ENCODE peak calls at places on chromosomes 13 and 19, in five cellular contexts. H, F, S, K and A are unnamed samples.

GRCh38 chr13:93818345-93818744 is 591.7 kb downstream of the GPC6 start:
- DNase-seq in H (no peak), K (no peak), F (no peak), S (no peak), A (no peak)

GRCh38 chr13:113420833-113421600 is 32.3 kb downstream of the ADPRHL1 start:
- DNase-seq in F (no peak), S (no peak), H (no peak), K (no peak), A (no peak)

GRCh38 chr13:90867336-90867683 is 480.2 kb upstream of the MIR17HG start:
- DNase-seq in K (peak; percentile 57), F (peak; percentile 80), H (peak; percentile 27), S (peak; percentile 81), A (peak; percentile 64)

GRCh38 chr13:35848316-35848715 is 282.9 kb downstream of the DCLK1 start:
- DNase-seq in S (no peak), F (no peak), K (no peak), H (no peak), A (no peak)

GRCh38 chr19:48403606-48404005 is 10.1 kb downstream of the GRIN2D start:
- DNase-seq in H (peak; percentile 71), F (peak; percentile 61), K (peak; percentile 27), S (peak; percentile 76), A (no peak)

GRCh38 chr19:19554074-19555023 is 16.3 kb downstream of the CILP2 start:
- DNase-seq in F (peak; percentile 94), S (peak; percentile 47), H (peak; percentile 21), K (peak; percentile 72), A (no peak)

GRCh38 chr13:67950594-67950993 is 720.5 kb upstream of the PCDH9 start:
- DNase-seq in F (no peak), S (no peak), H (no peak), K (no peak), A (no peak)

GRCh38 chr19:15897738-15898276 is at the start of gene CYP4F2:
- DNase-seq in H (no peak), F (no peak), K (no peak), S (no peak), A (no peak)

GRCh38 chr19:23052349-23052748 is 49.4 kb upstream of the ZNF728 start:
- DNase-seq in S (no peak), K (peak; percentile 88), F (no peak), H (no peak), A (no peak)

GRCh38 chr19:55383789-55384575 is at the start of gene TMEM238:
- DNase-seq in F (peak; percentile 72), S (peak; percentile 75), K (peak; percentile 71), H (peak; percentile 70), A (peak; percentile 64)

GRCh38 chr19:50899549-50899948 is 11.6 kb downstream of the KLK4 start:
- DNase-seq in K (no peak), F (no peak), S (no peak), H (no peak), A (no peak)

GRCh38 chr13:106619688-106620555 is 52.0 kb upstream of the ARGLU1 start:
- DNase-seq in F (no peak), S (peak; percentile 62), K (peak; percentile 71), H (peak; percentile 69), A (peak; percentile 30)

GRCh38 chr13:36850790-36851438 is 31.9 kb downstream of the RFXAP start:
- DNase-seq in F (peak; percentile 82), K (peak; percentile 18), H (no peak), S (no peak), A (no peak)

GRCh38 chr19:53333071-53333465 is 481 bp upstream of the ZNF845 start:
- DNase-seq in F (no peak), K (peak; percentile 93), H (no peak), S (no peak), A (no peak)

GRCh38 chr19:497861-498590 is 1.7 kb downstream of the MADCAM1 start:
- DNase-seq in F (peak; percentile 63), S (no peak), H (no peak), K (no peak), A (no peak)

GRCh38 chr19:7658219-7658686 is 10.6 kb upstream of the RETN start:
- DNase-seq in H (no peak), K (no peak), F (no peak), S (no peak), A (no peak)

GRCh38 chr13:98484289-98485219 is 92.4 kb downstream of the STK24 start:
- DNase-seq in S (peak; percentile 99), H (peak; percentile 95), F (peak; percentile 73), K (peak; percentile 99), A (peak; percentile 61)

GRCh38 chr19:38989066-38989605 is 13.6 kb upstream of the FBXO17 start:
- DNase-seq in H (no peak), K (peak; percentile 9), F (peak; percentile 69), S (no peak), A (peak; percentile 58)

GRCh38 chr19:18833141-18833476 is 1.4 kb downstream of the UPF1 start:
- DNase-seq in K (peak; percentile 17), S (peak; percentile 34), H (no peak), F (no peak), A (no peak)

GRCh38 chr13:46106839-46107371 is 2.1 kb upstream of the CPB2 start:
- DNase-seq in F (no peak), K (peak; percentile 25), S (no peak), H (no peak), A (no peak)

DNA sequence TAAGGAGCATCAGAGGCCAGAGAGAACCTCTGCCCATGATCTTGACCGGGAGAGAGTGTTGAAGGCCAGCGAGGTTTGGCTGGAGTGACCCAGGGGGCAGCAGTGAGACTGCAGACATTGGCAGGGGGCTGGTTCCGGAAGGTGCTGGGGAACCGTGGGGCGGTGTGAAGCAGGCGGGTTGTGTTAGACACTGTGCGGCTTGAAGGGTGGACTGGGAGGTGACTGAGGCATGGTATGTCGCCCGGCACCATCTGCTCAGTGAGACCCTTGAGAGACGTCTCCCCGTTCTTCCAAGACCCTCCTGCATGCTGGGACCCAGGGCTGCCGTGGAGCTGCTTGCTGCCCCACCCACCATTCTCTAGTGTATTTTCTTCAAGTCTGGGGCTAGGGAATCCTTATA is 24.6 kb downstream of the CARM1 start:
- DNase-seq in H (no peak), K (no peak), S (no peak), F (no peak), A (no peak)
- H3K4me3 ChIP-seq in H (no peak overlapping the region), K (no peak overlapping the region), S (no peak overlapping the region), F (no peak overlapping the region), A (no peak overlapping the region)

GRCh38 chr13:21047087-21047486 is 14.3 kb downstream of the LATS2 start:
- DNase-seq in S (no peak), K (no peak), H (no peak), F (peak; percentile 34), A (no peak)

GRCh38 chr13:21050288-21051197 is 10.8 kb downstream of the LATS2 start:
- DNase-seq in S (no peak), H (no peak), F (peak; percentile 38), K (no peak), A (no peak)

GRCh38 chr13:21051675-21052074 is 9.7 kb downstream of the LATS2 start:
- DNase-seq in H (no peak), K (no peak), F (peak; percentile 31), S (no peak), A (no peak)

GRCh38 chr13:21047591-21048282 is 13.6 kb downstream of the LATS2 start:
- DNase-seq in F (peak; percentile 32), K (peak; percentile 46), H (no peak), S (no peak), A (no peak)

DNA sequence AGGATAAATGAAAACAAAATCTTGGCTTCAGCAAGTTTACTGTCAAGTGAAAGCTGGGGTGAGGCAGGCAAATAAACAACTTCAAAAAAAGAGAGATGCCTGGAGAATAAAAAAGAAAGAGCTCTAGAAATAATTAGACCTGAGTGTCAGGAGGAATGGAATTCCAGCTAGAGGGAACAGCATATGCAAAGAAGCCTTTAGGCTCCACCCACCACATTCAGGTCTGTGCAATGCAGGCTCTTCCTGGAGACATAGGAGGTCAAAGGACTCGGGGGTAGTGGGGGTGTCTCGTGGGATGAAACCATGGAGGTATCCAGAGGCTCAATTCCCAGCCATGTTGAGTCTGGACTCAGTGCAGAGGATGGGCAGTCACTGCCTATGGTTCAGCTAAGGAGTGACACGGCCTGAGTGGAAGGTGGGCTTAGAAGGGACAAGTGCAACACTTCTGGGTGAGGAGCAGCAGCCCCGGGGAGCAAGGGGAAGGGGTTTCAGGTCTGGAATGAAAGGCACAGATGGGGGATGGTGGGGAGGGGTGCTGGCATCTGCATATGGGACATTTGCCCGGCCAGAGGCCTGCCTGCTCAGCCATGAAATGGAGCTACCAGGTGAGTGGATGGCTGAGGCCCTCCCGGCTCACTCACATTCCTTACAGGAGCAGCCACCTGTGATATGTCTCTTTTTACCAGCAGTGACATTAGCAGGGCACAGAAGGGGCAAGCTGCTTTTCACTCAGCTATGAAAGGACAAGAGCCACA is 12.3 kb downstream of the LATS2 start:
- DNase-seq in F (peak; percentile 50), S (no peak), H (no peak), K (no peak), A (no peak)
- H3K14ac ChIP-seq in F (no peak overlapping the region), S (no peak overlapping the region), H (no peak overlapping the region), K (no peak overlapping the region), A (no peak overlapping the region)

DNA sequence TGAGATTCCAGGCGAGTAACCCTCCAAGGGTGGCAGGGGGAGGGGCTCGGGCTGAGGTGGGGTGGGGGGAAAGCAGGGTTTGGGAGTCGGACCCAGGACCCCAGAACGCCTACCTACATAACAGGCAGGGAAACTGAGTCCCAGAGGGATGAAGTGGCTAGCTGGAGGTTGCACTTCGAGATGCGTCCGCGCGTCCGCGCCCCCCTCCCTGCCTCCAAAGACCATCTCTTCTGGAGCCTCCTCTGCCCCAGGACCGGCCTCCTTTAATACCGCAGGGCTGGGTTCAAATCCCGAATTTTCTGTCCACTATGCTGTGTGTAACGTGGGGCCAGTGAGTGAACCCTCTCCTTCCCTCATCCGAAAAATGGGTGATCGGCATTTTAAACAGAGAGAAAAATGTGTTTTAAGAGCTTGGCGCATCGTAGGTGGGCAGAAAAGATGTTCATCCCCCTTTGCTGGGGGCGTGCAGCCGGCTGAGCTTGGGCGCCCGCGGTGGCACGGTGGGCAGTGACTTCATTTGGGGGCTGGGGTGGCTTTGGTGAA is 13.8 kb downstream of the TJP3 start:
- DNase-seq in F (no peak), H (no peak), S (no peak), K (peak; percentile 9), A (no peak)
- H3K4me3 ChIP-seq in F (peak overlapping the region; percentile 81), H (no peak overlapping the region), S (no peak overlapping the region), K (peak overlapping the region; percentile 60), A (no peak overlapping the region)

DNA sequence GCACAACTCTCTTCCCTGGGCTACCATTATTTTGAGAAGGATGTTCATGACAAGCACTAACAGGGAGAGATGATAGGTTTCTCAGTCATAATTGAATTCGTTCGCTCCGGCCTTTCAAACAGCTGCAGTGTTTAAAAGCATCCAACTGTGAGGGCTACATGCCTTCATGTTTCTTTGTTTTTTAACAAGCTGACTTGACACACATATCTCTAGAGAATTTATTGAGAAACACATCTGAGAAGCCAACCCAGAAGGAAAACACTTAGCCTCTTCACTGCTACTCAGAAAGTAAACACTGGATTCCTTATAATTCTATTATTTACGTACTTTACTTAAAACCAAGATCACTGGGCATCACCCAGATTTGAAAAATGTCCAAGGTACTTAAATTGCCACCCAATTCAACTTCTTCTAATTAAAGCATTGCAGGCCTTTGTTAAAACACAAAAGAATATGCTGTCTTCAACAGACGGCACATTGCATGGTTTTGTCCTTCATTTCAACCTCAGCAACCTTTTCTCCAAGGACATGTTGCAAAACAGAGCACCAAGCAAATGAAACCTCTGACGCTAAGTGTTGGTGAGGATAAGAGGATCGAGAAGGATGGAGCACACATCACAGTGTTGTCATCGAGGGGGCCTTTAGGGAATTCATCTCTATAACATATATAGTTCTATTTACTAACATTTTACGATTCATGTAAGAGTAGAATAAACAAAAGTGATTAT is 75.8 kb downstream of the TBC1D4 start:
- DNase-seq in K (no peak), F (no peak), H (no peak), S (peak; percentile 61), A (peak; percentile 23)
- H3K14ac ChIP-seq in K (no peak overlapping the region), F (no peak overlapping the region), H (no peak overlapping the region), S (no peak overlapping the region), A (no peak overlapping the region)

GRCh38 chr19:6374179-6374709 is 1.5 kb downstream of the PSPN start:
- DNase-seq in F (no peak), K (no peak), H (no peak), S (no peak), A (no peak)
- H3K4me3 ChIP-seq in F (no peak overlapping the region), K (no peak overlapping the region), H (no peak overlapping the region), S (peak overlapping the region; percentile 71), A (no peak overlapping the region)